ENCODE peak calls at places on chromosomes 13 and 19, in five cellular contexts. One of them, this sample, is unnamed.
A peak's percentile ranks its signal among the peaks of the same experiment; 100 is the strongest.

GRCh38 chr19:811511-812048 is 10.2 kb downstream of the PLPPR3 start:
- DNase-seq in endothelial cell of umbilical vein: no peak
- DNase-seq in A549: no peak
- DNase-seq in H1: no peak
- DNase-seq in HCT116: no peak
- DNase-seq in this sample: no peak

GRCh38 chr13:84433024-84433423 is 550.8 kb upstream of the SLITRK1 start:
- DNase-seq in endothelial cell of umbilical vein: no peak
- DNase-seq in A549: no peak
- DNase-seq in H1: no peak
- DNase-seq in HCT116: no peak
- DNase-seq in this sample: no peak

GRCh38 chr19:52492201-52492960 is 35.1 kb upstream of the ZNF808 start:
- DNase-seq in endothelial cell of umbilical vein: no peak
- DNase-seq in A549: no peak
- DNase-seq in H1: peak; percentile 73
- DNase-seq in HCT116: no peak
- DNase-seq in this sample: peak; percentile 97

GRCh38 chr19:23160766-23161165 is 43.9 kb downstream of the ZNF730 start:
- DNase-seq in endothelial cell of umbilical vein: no peak
- DNase-seq in A549: no peak
- DNase-seq in H1: no peak
- DNase-seq in HCT116: no peak
- DNase-seq in this sample: no peak

GRCh38 chr19:40090256-40091204 is at the start of gene ZNF780A:
- DNase-seq in endothelial cell of umbilical vein: peak; percentile 80
- DNase-seq in A549: peak; percentile 97
- DNase-seq in H1: peak; percentile 38
- DNase-seq in HCT116: peak; percentile 48
- DNase-seq in this sample: peak; percentile 80

GRCh38 chr19:1690570-1691307 is 38.3 kb upstream of the TCF3 start:
- DNase-seq in endothelial cell of umbilical vein: no peak
- DNase-seq in A549: no peak
- DNase-seq in H1: peak; percentile 38
- DNase-seq in HCT116: no peak
- DNase-seq in this sample: peak; percentile 89

GRCh38 chr13:34419025-34419424 is 523.0 kb upstream of the NBEA start:
- DNase-seq in endothelial cell of umbilical vein: no peak
- DNase-seq in A549: no peak
- DNase-seq in H1: no peak
- DNase-seq in HCT116: no peak
- DNase-seq in this sample: no peak

GRCh38 chr13:45198041-45198440 is 2.8 kb downstream of the KCTD4 start:
- DNase-seq in endothelial cell of umbilical vein: no peak
- DNase-seq in A549: no peak
- DNase-seq in H1: no peak
- DNase-seq in HCT116: no peak
- DNase-seq in this sample: no peak

GRCh38 chr19:49560358-49560900 is 19.9 kb downstream of the NOSIP start:
- DNase-seq in endothelial cell of umbilical vein: no peak
- DNase-seq in A549: no peak
- DNase-seq in H1: no peak
- DNase-seq in HCT116: no peak
- DNase-seq in this sample: no peak

GRCh38 chr13:20994441-20994821 is 67.0 kb downstream of the LATS2 start:
- DNase-seq in endothelial cell of umbilical vein: no peak
- DNase-seq in A549: no peak
- DNase-seq in H1: no peak
- DNase-seq in HCT116: no peak
- DNase-seq in this sample: no peak

GRCh38 chr19:57812201-57812600 is 2.5 kb downstream of the ZNF552 start:
- DNase-seq in endothelial cell of umbilical vein: no peak
- DNase-seq in A549: no peak
- DNase-seq in H1: no peak
- DNase-seq in HCT116: no peak
- DNase-seq in this sample: no peak

GRCh38 chr19:48629599-48630288 is 7.4 kb downstream of the DBP start:
- DNase-seq in endothelial cell of umbilical vein: peak; percentile 82
- DNase-seq in A549: no peak
- DNase-seq in H1: peak; percentile 97
- DNase-seq in HCT116: peak; percentile 96
- DNase-seq in this sample: peak; percentile 97

GRCh38 chr19:44738603-44739585 is 9.6 kb upstream of the BCL3 start:
- DNase-seq in endothelial cell of umbilical vein: no peak
- DNase-seq in A549: peak; percentile 89
- DNase-seq in H1: no peak
- DNase-seq in HCT116: no peak
- DNase-seq in this sample: no peak

GRCh38 chr13:33855371-33855895 is 37.5 kb downstream of the RFC3 start:
- DNase-seq in endothelial cell of umbilical vein: peak; percentile 3
- DNase-seq in A549: no peak
- DNase-seq in H1: no peak
- DNase-seq in HCT116: no peak
- DNase-seq in this sample: no peak

GRCh38 chr13:104553156-104553555 is 1486.9 kb upstream of the SLC10A2 start:
- DNase-seq in endothelial cell of umbilical vein: peak; percentile 76
- DNase-seq in A549: no peak
- DNase-seq in H1: no peak
- DNase-seq in HCT116: no peak
- DNase-seq in this sample: no peak

GRCh38 chr19:8224394-8225145 is 15.4 kb downstream of the CERS4 start:
- DNase-seq in endothelial cell of umbilical vein: no peak
- DNase-seq in A549: no peak
- DNase-seq in H1: no peak
- DNase-seq in HCT116: no peak
- DNase-seq in this sample: no peak

GRCh38 chr13:47215741-47216140 is 318.9 kb upstream of the HTR2A start:
- DNase-seq in endothelial cell of umbilical vein: no peak
- DNase-seq in A549: no peak
- DNase-seq in H1: peak; percentile 19
- DNase-seq in HCT116: no peak
- DNase-seq in this sample: no peak

GRCh38 chr19:35337984-35338296 is 9.0 kb downstream of the CD22 start:
- DNase-seq in endothelial cell of umbilical vein: no peak
- DNase-seq in A549: no peak
- DNase-seq in H1: no peak
- DNase-seq in HCT116: no peak
- DNase-seq in this sample: no peak

GRCh38 chr13:60018536-60018935 is 145.2 kb downstream of the DIAPH3 start:
- DNase-seq in endothelial cell of umbilical vein: no peak
- DNase-seq in A549: no peak
- DNase-seq in H1: no peak
- DNase-seq in HCT116: no peak
- DNase-seq in this sample: no peak

GRCh38 chr19:41548954-41549688 is 26.8 kb upstream of the CEACAM21 start:
- DNase-seq in endothelial cell of umbilical vein: peak; percentile 89
- DNase-seq in A549: no peak
- DNase-seq in H1: no peak
- DNase-seq in HCT116: no peak
- DNase-seq in this sample: no peak

GRCh38 chr13:99028890-99029289 is 51.0 kb upstream of the DOCK9 start:
- DNase-seq in endothelial cell of umbilical vein: no peak
- DNase-seq in A549: no peak
- DNase-seq in H1: peak; percentile 41
- DNase-seq in HCT116: no peak
- DNase-seq in this sample: peak; percentile 59

GRCh38 chr19:57888494-57889231 is at the start of gene ZNF814:
- DNase-seq in endothelial cell of umbilical vein: peak; percentile 37
- DNase-seq in A549: peak; percentile 10
- DNase-seq in H1: peak; percentile 85
- DNase-seq in HCT116: no peak
- DNase-seq in this sample: peak; percentile 94

GRCh38 chr19:16445238-16446107 is 26.3 kb downstream of the EPS15L1 start:
- DNase-seq in endothelial cell of umbilical vein: no peak
- DNase-seq in A549: no peak
- DNase-seq in H1: no peak
- DNase-seq in HCT116: no peak
- DNase-seq in this sample: no peak

GRCh38 chr19:3357731-3358391 is 8.5 kb upstream of the NFIC start:
- DNase-seq in endothelial cell of umbilical vein: no peak
- DNase-seq in A549: no peak
- DNase-seq in H1: no peak
- DNase-seq in HCT116: no peak
- DNase-seq in this sample: no peak

GRCh38 chr13:69904784-69905183 is 202.8 kb upstream of the ATXN8OS start:
- DNase-seq in endothelial cell of umbilical vein: no peak
- DNase-seq in A549: no peak
- DNase-seq in H1: no peak
- DNase-seq in HCT116: no peak
- DNase-seq in this sample: no peak

GRCh38 chr19:13002970-13003540 is 7.8 kb downstream of the NFIX start:
- DNase-seq in endothelial cell of umbilical vein: no peak
- DNase-seq in A549: no peak
- DNase-seq in H1: no peak
- DNase-seq in HCT116: no peak
- DNase-seq in this sample: no peak

GRCh38 chr19:738509-739128 is 12.3 kb upstream of the MISP start:
- DNase-seq in endothelial cell of umbilical vein: no peak
- DNase-seq in A549: no peak
- DNase-seq in H1: no peak
- DNase-seq in HCT116: no peak
- DNase-seq in this sample: no peak

GRCh38 chr13:51502206-51502651 is 49.4 kb upstream of the INTS6 start:
- DNase-seq in endothelial cell of umbilical vein: no peak
- DNase-seq in A549: no peak
- DNase-seq in H1: no peak
- DNase-seq in HCT116: no peak
- DNase-seq in this sample: no peak

GRCh38 chr19:13132471-13133166 is 14.6 kb downstream of the NACC1 start:
- DNase-seq in endothelial cell of umbilical vein: no peak
- DNase-seq in A549: no peak
- DNase-seq in H1: no peak
- DNase-seq in HCT116: no peak
- DNase-seq in this sample: no peak

GRCh38 chr13:98549728-98550317 is 27.1 kb downstream of the STK24 start:
- DNase-seq in endothelial cell of umbilical vein: no peak
- DNase-seq in A549: no peak
- DNase-seq in H1: no peak
- DNase-seq in HCT116: no peak
- DNase-seq in this sample: no peak

GRCh38 chr13:52371736-52372247 is 34.2 kb downstream of the THSD1 start:
- DNase-seq in endothelial cell of umbilical vein: peak; percentile 76
- DNase-seq in A549: no peak
- DNase-seq in H1: no peak
- DNase-seq in HCT116: peak; percentile 37
- DNase-seq in this sample: no peak

GRCh38 chr19:7862413-7862951 is 11.7 kb downstream of the PRR36 start:
- DNase-seq in endothelial cell of umbilical vein: peak; percentile 49
- DNase-seq in A549: no peak
- DNase-seq in H1: peak; percentile 83
- DNase-seq in HCT116: peak; percentile 54
- DNase-seq in this sample: peak; percentile 99

GRCh38 chr13:89066868-89067466 is 1395.8 kb downstream of the SLITRK5 start:
- DNase-seq in endothelial cell of umbilical vein: no peak
- DNase-seq in A549: peak; percentile 0
- DNase-seq in H1: no peak
- DNase-seq in HCT116: peak; percentile 38
- DNase-seq in this sample: peak; percentile 18

GRCh38 chr19:15810335-15810734 is 5.1 kb downstream of the OR10H1 start:
- DNase-seq in endothelial cell of umbilical vein: no peak
- DNase-seq in A549: no peak
- DNase-seq in H1: no peak
- DNase-seq in HCT116: no peak
- DNase-seq in this sample: no peak

GRCh38 chr19:7099597-7099921 is 30.1 kb downstream of the ZNF557 start:
- DNase-seq in endothelial cell of umbilical vein: no peak
- DNase-seq in A549: no peak
- DNase-seq in H1: peak; percentile 71
- DNase-seq in HCT116: no peak
- DNase-seq in this sample: peak; percentile 91

GRCh38 chr19:32748497-32748896 is 28.9 kb downstream of the TDRD12 start:
- DNase-seq in endothelial cell of umbilical vein: no peak
- DNase-seq in A549: peak; percentile 51
- DNase-seq in H1: no peak
- DNase-seq in HCT116: no peak
- DNase-seq in this sample: peak; percentile 17
- TF ChIP-seq MAX in endothelial cell of umbilical vein: no peak
- TF ChIP-seq MAX in A549: no peak
- TF ChIP-seq MAX in H1: no peak
- TF ChIP-seq MAX in HCT116: no peak
- TF ChIP-seq MAX in this sample: no peak

DNA sequence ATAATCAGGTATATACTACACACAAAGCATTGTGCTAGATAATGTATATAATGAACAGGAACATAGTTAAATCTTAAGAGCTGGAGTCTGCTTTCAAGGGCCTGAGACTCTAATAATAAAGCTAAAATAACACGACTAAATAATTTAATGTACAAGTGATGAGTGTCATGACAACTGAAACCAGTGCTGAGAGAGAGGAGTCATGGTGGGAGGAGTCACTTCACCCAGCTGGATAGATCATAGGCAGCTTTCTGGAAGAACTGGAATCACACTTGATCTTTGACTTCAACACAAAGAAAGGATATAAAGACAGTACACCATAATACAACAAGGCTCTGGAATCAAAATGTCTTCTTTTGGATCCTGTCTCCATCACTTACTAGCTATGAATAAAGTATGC is 7.1 kb downstream of the RBM26 start:
- DNase-seq in endothelial cell of umbilical vein: no peak
- DNase-seq in A549: no peak
- DNase-seq in H1: no peak
- DNase-seq in HCT116: no peak
- DNase-seq in this sample: no peak
- TF ChIP-seq MAX in endothelial cell of umbilical vein: no peak
- TF ChIP-seq MAX in A549: no peak
- TF ChIP-seq MAX in H1: no peak
- TF ChIP-seq MAX in HCT116: no peak
- TF ChIP-seq MAX in this sample: no peak

DNA sequence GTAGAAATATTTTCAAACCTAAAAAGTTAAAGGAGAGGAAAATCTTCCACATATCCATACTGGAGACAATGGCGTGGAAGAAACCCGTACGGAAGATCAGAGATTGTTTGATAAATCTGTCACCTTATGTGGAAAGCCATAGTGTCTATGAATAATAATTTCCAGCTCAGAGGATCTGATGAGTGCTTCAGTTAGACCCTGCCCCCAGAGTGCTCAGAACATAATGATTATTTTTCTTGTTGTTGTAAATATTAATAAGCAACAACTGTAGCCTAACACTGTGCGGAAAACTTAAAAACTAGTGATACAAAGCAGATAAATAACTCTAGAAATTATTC is 125.8 kb downstream of the FOXO1 start:
- DNase-seq in endothelial cell of umbilical vein: no peak
- DNase-seq in A549: no peak
- DNase-seq in H1: no peak
- DNase-seq in HCT116: no peak
- DNase-seq in this sample: no peak
- TF ChIP-seq MAX in endothelial cell of umbilical vein: no peak
- TF ChIP-seq MAX in A549: no peak
- TF ChIP-seq MAX in H1: no peak
- TF ChIP-seq MAX in HCT116: no peak
- TF ChIP-seq MAX in this sample: no peak

GRCh38 chr13:100512422-100512821 is 76.2 kb downstream of the GGACT start:
- DNase-seq in endothelial cell of umbilical vein: no peak
- DNase-seq in A549: no peak
- DNase-seq in H1: no peak
- DNase-seq in HCT116: peak; percentile 22
- DNase-seq in this sample: no peak
- TF ChIP-seq MAX in endothelial cell of umbilical vein: no peak
- TF ChIP-seq MAX in A549: no peak
- TF ChIP-seq MAX in H1: no peak
- TF ChIP-seq MAX in HCT116: peak; percentile 20
- TF ChIP-seq MAX in this sample: no peak

GRCh38 chr13:112998506-112999280 is 29.7 kb downstream of the MCF2L start:
- DNase-seq in endothelial cell of umbilical vein: no peak
- DNase-seq in A549: no peak
- DNase-seq in H1: no peak
- DNase-seq in HCT116: no peak
- DNase-seq in this sample: no peak
- TF ChIP-seq MAX in endothelial cell of umbilical vein: no peak
- TF ChIP-seq MAX in A549: no peak
- TF ChIP-seq MAX in H1: no peak
- TF ChIP-seq MAX in HCT116: no peak
- TF ChIP-seq MAX in this sample: no peak